ENCODE peak calls at places on chromosomes 2 and 18, in four cellular contexts. One of them, this sample, is unnamed.

GRCh38 chr2:99974966-99975365 is 167.4 kb downstream of the AFF3 start:
- DNase-seq in GM12878: no peak
- DNase-seq in K562: no peak
- DNase-seq in HepG2: no peak
- DNase-seq in this sample: no peak

GRCh38 chr2:168084267-168084781 is 163.1 kb downstream of the STK39 start:
- DNase-seq in GM12878: no peak
- DNase-seq in K562: no peak
- DNase-seq in HepG2: no peak
- DNase-seq in this sample: no peak

GRCh38 chr2:239763433-239764097 is 261.6 kb downstream of the NDUFA10 start:
- DNase-seq in GM12878: no peak
- DNase-seq in K562: no peak
- DNase-seq in HepG2: no peak
- DNase-seq in this sample: no peak

GRCh38 chr2:36404754-36405153 is 49.2 kb downstream of the CRIM1 start:
- DNase-seq in GM12878: no peak
- DNase-seq in K562: no peak
- DNase-seq in HepG2: no peak
- DNase-seq in this sample: no peak

GRCh38 chr2:241324775-241325174 is 9.1 kb downstream of the SEPTIN2 start:
- DNase-seq in GM12878: no peak
- DNase-seq in K562: no peak
- DNase-seq in HepG2: no peak
- DNase-seq in this sample: no peak

GRCh38 chr2:186325827-186326535 is 160.1 kb upstream of the ZC3H15 start:
- DNase-seq in GM12878: no peak
- DNase-seq in K562: no peak
- DNase-seq in HepG2: no peak
- DNase-seq in this sample: no peak

GRCh38 chr18:74342416-74343043 is 26.9 kb downstream of the C18orf63 start:
- DNase-seq in GM12878: no peak
- DNase-seq in K562: peak
- DNase-seq in HepG2: peak
- DNase-seq in this sample: no peak

GRCh38 chr2:240953426-240954425 is 44.7 kb upstream of the SNED1 start:
- DNase-seq in GM12878: no peak
- DNase-seq in K562: no peak
- DNase-seq in HepG2: no peak
- DNase-seq in this sample: no peak

GRCh38 chr2:198044777-198045176 is 240.4 kb downstream of the PLCL1 start:
- DNase-seq in GM12878: no peak
- DNase-seq in K562: no peak
- DNase-seq in HepG2: no peak
- DNase-seq in this sample: no peak

GRCh38 chr18:23853448-23854210 is 160.9 kb upstream of the TTC39C start:
- DNase-seq in GM12878: no peak
- DNase-seq in K562: no peak
- DNase-seq in HepG2: no peak
- DNase-seq in this sample: no peak

GRCh38 chr18:77123313-77124231 is 9.0 kb downstream of the MBP start:
- DNase-seq in GM12878: no peak
- DNase-seq in K562: no peak
- DNase-seq in HepG2: no peak
- DNase-seq in this sample: no peak

GRCh38 chr2:142300517-142300916 is 169.7 kb upstream of the LRP1B start:
- DNase-seq in GM12878: no peak
- DNase-seq in K562: no peak
- DNase-seq in HepG2: no peak
- DNase-seq in this sample: no peak

GRCh38 chr18:3652380-3653262 is 202.6 kb downstream of the TGIF1 start:
- DNase-seq in GM12878: no peak
- DNase-seq in K562: peak
- DNase-seq in HepG2: peak
- DNase-seq in this sample: peak

GRCh38 chr18:76518543-76519155 is 23.6 kb upstream of the ZNF516 start:
- DNase-seq in GM12878: no peak
- DNase-seq in K562: no peak
- DNase-seq in HepG2: no peak
- DNase-seq in this sample: no peak

GRCh38 chr2:210577263-210578071 is 21.1 kb downstream of the CPS1 start:
- DNase-seq in GM12878: peak
- DNase-seq in K562: peak
- DNase-seq in HepG2: peak
- DNase-seq in this sample: peak

GRCh38 chr2:219775506-219775905 is 148.1 kb downstream of the SLC4A3 start:
- DNase-seq in GM12878: no peak
- DNase-seq in K562: no peak
- DNase-seq in HepG2: no peak
- DNase-seq in this sample: no peak

GRCh38 chr2:188609321-188610049 is 317.8 kb downstream of the GULP1 start:
- DNase-seq in GM12878: no peak
- DNase-seq in K562: no peak
- DNase-seq in HepG2: no peak
- DNase-seq in this sample: no peak

GRCh38 chr2:127084611-127085031 is 22.3 kb downstream of the BIN1 start:
- DNase-seq in GM12878: no peak
- DNase-seq in K562: no peak
- DNase-seq in HepG2: no peak
- DNase-seq in this sample: no peak

GRCh38 chr2:222813177-222813843 is 47.5 kb upstream of the ACSL3 start:
- DNase-seq in GM12878: peak
- DNase-seq in K562: no peak
- DNase-seq in HepG2: no peak
- DNase-seq in this sample: no peak

GRCh38 chr2:66938471-66938967 is 458.6 kb upstream of the ETAA1 start:
- DNase-seq in GM12878: no peak
- DNase-seq in K562: no peak
- DNase-seq in HepG2: no peak
- DNase-seq in this sample: no peak

GRCh38 chr18:44033144-44033543 is 647.5 kb upstream of the SETBP1 start:
- DNase-seq in GM12878: peak
- DNase-seq in K562: no peak
- DNase-seq in HepG2: peak
- DNase-seq in this sample: no peak

GRCh38 chr18:79476918-79477685 is 81.4 kb downstream of the NFATC1 start:
- DNase-seq in GM12878: no peak
- DNase-seq in K562: no peak
- DNase-seq in HepG2: peak
- DNase-seq in this sample: no peak

GRCh38 chr2:96241901-96242611 is 23.7 kb downstream of the TMEM127 start:
- DNase-seq in GM12878: peak
- DNase-seq in K562: no peak
- DNase-seq in HepG2: no peak
- DNase-seq in this sample: no peak

GRCh38 chr2:160736629-160737028 is 243.0 kb upstream of the RBMS1 start:
- DNase-seq in GM12878: no peak
- DNase-seq in K562: no peak
- DNase-seq in HepG2: no peak
- DNase-seq in this sample: peak

GRCh38 chr2:81481242-81481993 is 1176.9 kb upstream of the LRRTM1 start:
- DNase-seq in GM12878: no peak
- DNase-seq in K562: peak
- DNase-seq in HepG2: no peak
- DNase-seq in this sample: no peak

GRCh38 chr2:47189635-47190034 is 34.5 kb upstream of the STPG4 start:
- DNase-seq in GM12878: no peak
- DNase-seq in K562: no peak
- DNase-seq in HepG2: no peak
- DNase-seq in this sample: peak
- TF ChIP-seq HDAC2 in GM12878: no peak
- TF ChIP-seq HDAC2 in K562: no peak
- TF ChIP-seq HDAC2 in HepG2: no peak
- TF ChIP-seq HDAC2 in this sample: no peak

GRCh38 chr2:101613073-101613704 is 84.3 kb upstream of the MAP4K4 start:
- DNase-seq in GM12878: no peak
- DNase-seq in K562: no peak
- DNase-seq in HepG2: peak
- DNase-seq in this sample: no peak
- TF ChIP-seq BHLHE40 in GM12878: no peak
- TF ChIP-seq BHLHE40 in K562: no peak
- TF ChIP-seq BHLHE40 in HepG2: no peak
- TF ChIP-seq BHLHE40 in this sample: no peak

DNA sequence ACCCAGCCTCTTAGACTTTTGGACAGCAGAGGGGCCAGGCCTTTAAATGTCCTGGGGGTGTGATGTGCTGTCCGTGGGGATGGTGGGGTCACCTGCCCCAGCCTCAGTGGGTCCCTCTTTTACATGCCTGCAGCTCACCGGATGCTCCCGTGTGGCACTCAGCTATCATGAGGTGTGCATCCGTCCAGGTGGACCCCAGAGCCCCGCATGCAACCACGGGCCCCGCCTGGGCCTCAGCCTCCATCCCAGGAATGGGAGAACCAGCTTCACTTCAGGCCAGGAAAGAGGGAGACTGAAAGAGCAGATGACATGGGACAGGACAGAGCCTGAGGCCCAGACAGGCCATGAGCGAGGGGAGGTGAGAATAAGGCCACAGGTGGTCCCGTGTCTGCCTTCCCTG is 37.5 kb downstream of the RAMP1 start:
- DNase-seq in GM12878: no peak
- DNase-seq in K562: no peak
- DNase-seq in HepG2: no peak
- DNase-seq in this sample: no peak
- TF ChIP-seq HDAC2 in GM12878: no peak
- TF ChIP-seq HDAC2 in K562: no peak
- TF ChIP-seq HDAC2 in HepG2: no peak
- TF ChIP-seq HDAC2 in this sample: no peak

DNA sequence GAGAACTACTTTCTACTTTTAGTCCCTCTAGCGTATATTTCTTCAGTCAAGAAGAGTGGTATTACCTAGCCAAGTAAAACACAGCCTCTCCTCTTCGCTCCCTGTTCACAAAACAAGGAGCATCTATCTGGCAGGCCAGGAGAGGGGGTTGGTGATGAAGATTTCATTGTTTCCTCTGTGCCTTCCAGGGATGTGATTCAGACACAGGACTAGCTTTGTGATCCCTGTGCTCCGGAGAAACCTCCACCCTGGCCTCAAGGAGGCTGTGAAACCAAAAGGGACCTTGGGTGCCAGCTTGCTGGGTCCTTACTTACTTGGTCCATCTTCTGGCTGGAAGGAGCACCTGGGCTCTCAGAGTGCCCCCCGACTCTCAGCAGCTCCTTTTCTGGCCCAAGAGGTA is 5.7 kb downstream of the RHOB start:
- DNase-seq in GM12878: no peak
- DNase-seq in K562: no peak
- DNase-seq in HepG2: peak
- DNase-seq in this sample: peak
- TF ChIP-seq BHLHE40 in GM12878: no peak
- TF ChIP-seq BHLHE40 in K562: no peak
- TF ChIP-seq BHLHE40 in HepG2: no peak
- TF ChIP-seq BHLHE40 in this sample: no peak

DNA sequence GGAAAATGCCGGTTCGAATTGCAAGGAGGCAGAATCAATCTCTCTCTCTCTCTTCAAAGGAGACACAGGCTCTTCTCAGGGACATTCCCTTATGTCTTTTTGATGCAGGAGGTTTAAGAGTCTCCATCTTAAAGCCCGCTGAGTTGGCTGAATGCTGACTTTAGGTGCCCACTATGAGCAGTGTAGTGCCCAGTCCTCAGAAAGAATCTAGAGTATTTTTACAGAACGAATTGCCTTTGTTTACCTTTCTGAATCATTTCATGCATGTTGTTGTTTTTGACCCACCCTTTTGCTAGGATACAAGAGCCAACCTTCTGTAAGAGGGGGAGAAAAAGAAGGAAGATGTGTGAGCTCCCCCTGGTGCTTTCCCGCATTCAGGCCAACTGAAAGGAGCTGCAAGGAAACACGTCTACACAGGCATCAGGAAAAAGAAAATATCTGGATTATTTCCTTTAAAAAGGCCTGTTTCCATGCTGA is 193.5 kb upstream of the TCF4 start:
- DNase-seq in GM12878: no peak
- DNase-seq in K562: peak
- DNase-seq in HepG2: no peak
- DNase-seq in this sample: peak
- TF ChIP-seq HDAC2 in GM12878: no peak
- TF ChIP-seq HDAC2 in K562: no peak
- TF ChIP-seq HDAC2 in HepG2: no peak
- TF ChIP-seq HDAC2 in this sample: no peak

DNA sequence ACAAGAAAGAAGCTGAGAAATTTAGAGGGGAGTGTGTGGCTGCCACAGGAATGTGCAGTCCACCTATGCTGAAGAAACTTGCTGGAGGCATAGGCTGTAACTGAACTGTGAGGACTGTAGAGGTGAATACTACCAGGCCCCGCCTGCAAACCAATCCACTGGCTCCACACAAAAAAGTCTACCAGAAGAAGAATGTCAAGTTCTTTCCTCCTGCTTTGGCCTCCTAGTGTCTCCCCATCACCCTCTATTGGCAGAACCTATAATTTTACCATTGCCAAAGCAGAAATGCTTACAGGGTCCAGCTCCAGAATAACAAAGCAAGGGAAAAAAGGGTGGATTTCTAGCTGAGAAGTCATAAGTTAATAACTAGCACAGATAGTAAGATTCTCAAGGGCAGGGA is 5.9 kb upstream of the ATP5MC3 start:
- DNase-seq in GM12878: no peak
- DNase-seq in K562: peak
- DNase-seq in HepG2: peak
- DNase-seq in this sample: peak
- TF ChIP-seq BHLHE40 in GM12878: no peak
- TF ChIP-seq BHLHE40 in K562: no peak
- TF ChIP-seq BHLHE40 in HepG2: no peak
- TF ChIP-seq BHLHE40 in this sample: no peak

GRCh38 chr2:70984576-70985282 is 6.3 kb downstream of the ANKRD53 start:
- DNase-seq in GM12878: no peak
- DNase-seq in K562: peak
- DNase-seq in HepG2: no peak
- DNase-seq in this sample: peak
- TF ChIP-seq HDAC2 in GM12878: no peak
- TF ChIP-seq HDAC2 in K562: no peak
- TF ChIP-seq HDAC2 in HepG2: no peak
- TF ChIP-seq HDAC2 in this sample: no peak

DNA sequence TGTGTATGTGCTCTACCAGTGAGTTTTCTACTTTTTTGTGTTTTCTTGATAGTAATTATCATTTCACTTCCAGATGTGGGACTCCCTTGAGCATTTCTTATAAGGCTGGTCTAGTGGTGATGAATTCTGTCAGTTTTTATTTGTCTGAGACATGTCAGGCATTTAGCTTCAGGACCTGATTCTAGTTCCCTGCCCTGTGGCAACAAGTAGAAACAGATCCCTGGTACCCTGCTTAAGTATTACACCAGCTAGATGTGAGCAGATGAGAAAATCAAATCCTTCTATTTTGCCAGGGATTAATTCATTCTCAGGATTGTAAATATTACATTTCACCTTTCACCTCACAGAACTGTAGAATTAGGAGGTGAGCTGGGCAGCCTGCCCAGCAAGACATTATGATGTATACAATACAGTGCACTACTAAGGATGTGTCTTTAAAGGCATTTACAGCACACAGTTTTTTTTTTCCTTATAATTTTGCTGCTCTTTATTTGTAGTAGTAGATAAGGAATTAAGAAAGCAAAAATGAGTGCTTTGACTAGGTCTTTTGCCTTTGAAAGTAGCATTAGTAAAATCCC is 35.1 kb downstream of the GALM start:
- DNase-seq in GM12878: no peak
- DNase-seq in K562: no peak
- DNase-seq in HepG2: no peak
- DNase-seq in this sample: no peak
- TF ChIP-seq BHLHE40 in GM12878: no peak
- TF ChIP-seq BHLHE40 in K562: no peak
- TF ChIP-seq BHLHE40 in HepG2: no peak
- TF ChIP-seq BHLHE40 in this sample: no peak

This sample was measured in A549.